ENCODE peak calls at places on chromosomes 5 and 9, in five cellular contexts. Y is right atrium auricular region; Q is amniotic stem cell; B is stimulated activated CD8-positive, alpha-beta memory T cell treated with anti-CD3 and anti-CD28 coated beads, Interleukin-7, amount 100 ng/mL, for 1 hour; H is H7. P is an unnamed sample.

GRCh38 chr5:125865166-125865815 is 557.9 kb upstream of the GRAMD2B start:
- DNase-seq in Y (no peak), Q (no peak), B (no peak), H (no peak), P (no peak)

GRCh38 chr9:129999123-129999510 is 43.9 kb downstream of the FNBP1 start:
- DNase-seq in Y (no peak), Q (no peak), B (no peak), H (no peak), P (no peak)

GRCh38 chr5:1522601-1523479 is 920 bp downstream of the LPCAT1 start:
- DNase-seq in Y (peak; percentile 57), Q (no peak), B (no peak), H (peak; percentile 75), P (no peak)

GRCh38 chr5:13252701-13253100 is 691.8 kb downstream of the DNAH5 start:
- DNase-seq in Y (no peak), Q (no peak), B (no peak), H (no peak), P (no peak)

GRCh38 chr5:149039501-149039900 is 23.4 kb downstream of the SH3TC2 start:
- DNase-seq in Y (no peak), Q (no peak), B (no peak), H (no peak), P (no peak)

GRCh38 chr5:16952968-16953671 is 17.0 kb upstream of the MYO10 start:
- DNase-seq in Y (no peak), Q (no peak), B (no peak), H (peak; percentile 35), P (no peak)

GRCh38 chr9:136726631-136727191 is 14.3 kb downstream of the DIPK1B start:
- DNase-seq in Y (no peak), Q (no peak), B (no peak), H (peak; percentile 78), P (no peak)

GRCh38 chr9:112644449-112644965 is 73.4 kb downstream of the INIP start:
- DNase-seq in Y (no peak), Q (no peak), B (no peak), H (no peak), P (no peak)

GRCh38 chr9:95092321-95093072 is 225.0 kb downstream of the FANCC start:
- DNase-seq in Y (no peak), Q (peak; percentile 64), B (no peak), H (peak; percentile 84), P (no peak)

GRCh38 chr5:108430931-108431608 is 49.2 kb upstream of the FBXL17 start:
- DNase-seq in Y (no peak), Q (no peak), B (no peak), H (no peak), P (no peak)

GRCh38 chr5:107486489-107486888 is 184.2 kb downstream of the EFNA5 start:
- DNase-seq in Y (no peak), Q (no peak), B (no peak), H (no peak), P (no peak)

GRCh38 chr9:130235558-130236435 is 29.8 kb upstream of the HMCN2 start:
- DNase-seq in Y (peak; percentile 75), Q (no peak), B (peak; percentile 61), H (peak; percentile 92), P (no peak)

GRCh38 chr5:88503065-88503394 is 234.4 kb upstream of the TMEM161B start:
- DNase-seq in Y (no peak), Q (no peak), B (no peak), H (no peak), P (no peak)

GRCh38 chr9:98869866-98870265 is 62.4 kb downstream of the GALNT12 start:
- DNase-seq in Y (no peak), Q (no peak), B (no peak), H (no peak), P (no peak)

GRCh38 chr9:613771-614347 is 227.6 kb upstream of the DMRT1 start:
- DNase-seq in Y (peak; percentile 87), Q (peak; percentile 82), B (no peak), H (peak; percentile 73), P (no peak)

GRCh38 chr9:129823163-129823933 is 588 bp downstream of the TOR1A start:
- DNase-seq in Y (no peak), Q (no peak), B (no peak), H (peak; percentile 88), P (no peak)

GRCh38 chr9:137778336-137778735 is 99.2 kb upstream of the CACNA1B start:
- DNase-seq in Y (no peak), Q (no peak), B (no peak), H (no peak), P (no peak)

GRCh38 chr5:43236633-43237355 is 44.8 kb downstream of the NIM1K start:
- DNase-seq in Y (no peak), Q (no peak), B (no peak), H (no peak), P (no peak)

GRCh38 chr9:121955649-121956048 is 137.5 kb downstream of the TTLL11 start:
- DNase-seq in Y (no peak), Q (no peak), B (no peak), H (no peak), P (no peak)

GRCh38 chr5:34648522-34649158 is 7.5 kb upstream of the RAI14 start:
- DNase-seq in Y (no peak), Q (no peak), B (no peak), H (no peak), P (no peak)

GRCh38 chr5:72296251-72296650 is 23.8 kb downstream of the MRPS27 start:
- DNase-seq in Y (no peak), Q (no peak), B (no peak), H (no peak), P (no peak)

GRCh38 chr5:127440831-127441230 is 76.6 kb upstream of the PRRC1 start:
- DNase-seq in Y (no peak), Q (no peak), B (no peak), H (no peak), P (no peak)

GRCh38 chr5:139146809-139147742 is 51.1 kb downstream of the SIL1 start:
- DNase-seq in Y (no peak), Q (no peak), B (no peak), H (no peak), P (no peak)

GRCh38 chr5:54944364-54944763 is 41.0 kb downstream of the ESM1 start:
- DNase-seq in Y (no peak), Q (no peak), B (peak; percentile 12), H (peak; percentile 25), P (no peak)

GRCh38 chr5:37190592-37190991 is 58.6 kb downstream of the CPLANE1 start:
- DNase-seq in Y (no peak), Q (no peak), B (no peak), H (no peak), P (no peak)

GRCh38 chr5:140631831-140632365 is 1.1 kb downstream of the CD14 start:
- DNase-seq in Y (no peak), Q (no peak), B (no peak), H (peak; percentile 69), P (no peak)

GRCh38 chr5:136364307-136364706 is 1.0 kb downstream of the TRPC7 start:
- DNase-seq in Y (no peak), Q (no peak), B (no peak), H (peak; percentile 26), P (no peak)

GRCh38 chr5:111509119-111509518 is 3.2 kb downstream of the STARD4 start:
- DNase-seq in Y (no peak), Q (no peak), B (no peak), H (no peak), P (no peak)

GRCh38 chr5:115725522-115725921 is 90.9 kb downstream of the CDO1 start:
- DNase-seq in Y (no peak), Q (no peak), B (no peak), H (no peak), P (no peak)

GRCh38 chr5:59317023-59317771 is 576.3 kb downstream of the PDE4D start:
- DNase-seq in Y (no peak), Q (no peak), B (no peak), H (no peak), P (no peak)

P was measured in esophagus squamous epithelium.